ENCODE peak calls at places on chromosomes 4 and X, in nine cellular contexts. R is activated T-helper 1 cell treated with Interleukin-2 at 50 U/mL for 16 hours; Q is HS-5; D is naive thymus-derived CD8-positive, alpha-beta T cell; K is SK-MEL-5; C is WERI-Rb-1; S is stimulated activated CD4-positive, alpha-beta T cell treated with anti-CD3 and anti-CD28 coated beads, Interleukin-2, amount 100 ng/mL, for 48 hours; A is stomach; X is hypothalamus. E is an unnamed sample.
A peak's percentile ranks its signal among the peaks of the same experiment; 100 is the strongest.

GRCh38 chrX:20913760-20914159 is 460.5 kb upstream of the CNKSR2 start:
- DNase-seq in D (no peak), X (no peak), Q (no peak), C (no peak), A (no peak), R (no peak), K (no peak), S (no peak), E (no peak)

GRCh38 chr4:88971536-88971935 is 85.4 kb downstream of the FAM13A start:
- DNase-seq in R (no peak), A (no peak), X (no peak), Q (no peak), C (no peak), S (no peak), K (no peak), D (no peak), E (no peak)

GRCh38 chr4:91961504-91961903 is 342.3 kb upstream of the GRID2 start:
- DNase-seq in K (no peak), X (no peak), D (no peak), Q (peak; percentile 18), A (no peak), R (no peak), S (no peak), C (no peak), E (no peak)

GRCh38 chrX:13092455-13092941 is 48.1 kb upstream of the FAM9C start:
- DNase-seq in A (peak; percentile 48), C (no peak), K (no peak), D (peak; percentile 71), R (peak; percentile 66), Q (no peak), S (peak; percentile 51), X (no peak), E (peak; percentile 32)

GRCh38 chrX:65536291-65536690 is 1.7 kb upstream of the LAS1L start:
- DNase-seq in A (no peak), D (no peak), C (no peak), Q (no peak), K (no peak), S (no peak), R (no peak), X (no peak), E (no peak)

GRCh38 chr4:73735231-73735630 is 5.1 kb upstream of the CXCL8 start:
- DNase-seq in X (no peak), C (no peak), S (no peak), A (no peak), D (no peak), R (no peak), K (no peak), Q (peak; percentile 47), E (peak; percentile 49)

GRCh38 chrX:135327299-135327698 is 18.0 kb downstream of the ETDC start:
- DNase-seq in K (no peak), C (no peak), A (no peak), X (no peak), S (no peak), R (no peak), D (no peak), Q (peak; percentile 39), E (no peak)

GRCh38 chrX:13599491-13599890 is 30.1 kb downstream of the EGFL6 start:
- DNase-seq in R (no peak), A (no peak), Q (no peak), X (no peak), C (no peak), D (no peak), K (no peak), S (no peak), E (no peak)

GRCh38 chr4:77104405-77105292 is 28.9 kb upstream of the CCNI start:
- DNase-seq in R (no peak), S (no peak), X (no peak), A (peak; percentile 74), K (no peak), D (no peak), Q (no peak), C (no peak), E (no peak)

GRCh38 chr4:24091632-24092240 is 201.9 kb upstream of the PPARGC1A start:
- DNase-seq in A (no peak), S (no peak), D (no peak), C (no peak), X (no peak), K (peak; percentile 35), Q (no peak), R (no peak), E (no peak)

GRCh38 chrX:137565921-137566745 is at the start of gene ZIC3:
- DNase-seq in Q (no peak), S (no peak), X (peak; percentile 59), D (no peak), A (peak; percentile 63), C (no peak), K (peak; percentile 61), R (no peak), E (no peak)

GRCh38 chrX:55187281-55187680 is 32.9 kb upstream of the PAGE5 start:
- DNase-seq in K (no peak), C (no peak), Q (no peak), R (no peak), D (no peak), X (no peak), A (no peak), S (no peak), E (no peak)